ENCODE peak calls at places on chromosomes 12 and 14, in six cellular contexts. V is sigmoid colon; Z is mesenchymal stem cell; F is CD8-positive, alpha-beta T cell; Q is GM23338; J is DND-41. A is an unnamed sample.

GRCh38 chr12:116263844-116264243 is 13.6 kb downstream of the MED13L start:
- DNase-seq in Z (no peak), Q (peak; percentile 46), F (no peak), J (no peak), V (no peak), A (no peak)

GRCh38 chr12:6612652-6613014 is 5.5 kb upstream of the CHD4 start:
- DNase-seq in J (no peak), Q (no peak), V (no peak), F (no peak), Z (no peak), A (no peak)

GRCh38 chr14:34214961-34215360 is 247.1 kb downstream of the SPTSSA start:
- DNase-seq in V (no peak), Z (no peak), J (no peak), F (no peak), Q (no peak), A (no peak)

GRCh38 chr14:75554482-75554881 is 23.9 kb upstream of the FLVCR2 start:
- DNase-seq in F (no peak), J (no peak), V (no peak), Z (peak; percentile 36), Q (no peak), A (no peak)

GRCh38 chr12:25054783-25055144 is 105.9 kb upstream of the BCAT1 start:
- DNase-seq in J (peak; percentile 25), V (no peak), Q (no peak), F (peak; percentile 59), Z (no peak), A (peak; percentile 23)

GRCh38 chr12:31482816-31483215 is 108.1 kb downstream of the DENND5B start:
- DNase-seq in F (no peak), J (no peak), Q (no peak), Z (peak; percentile 42), V (no peak), A (no peak)

GRCh38 chr12:19740472-19741131 is 301.3 kb downstream of the AEBP2 start:
- DNase-seq in V (no peak), F (no peak), Z (no peak), J (no peak), Q (no peak), A (no peak)

GRCh38 chr12:6620137-6620884 is 13.1 kb upstream of the CHD4 start:
- DNase-seq in Q (peak; percentile 95), F (peak; percentile 55), V (no peak), Z (peak; percentile 40), J (no peak), A (peak; percentile 50)

GRCh38 chr14:76918751-76919421 is 92.7 kb downstream of the LRRC74A start:
- DNase-seq in F (no peak), V (peak; percentile 99), Q (peak; percentile 75), Z (peak; percentile 99), J (peak; percentile 50), A (no peak)

GRCh38 chr14:77542349-77543239 is 44.0 kb upstream of the ISM2 start:
- DNase-seq in Z (peak; percentile 30), V (no peak), Q (no peak), J (no peak), F (no peak), A (no peak)

GRCh38 chr14:56138987-56139386 is 20.8 kb downstream of the PELI2 start:
- DNase-seq in J (no peak), V (no peak), Z (no peak), F (no peak), Q (peak; percentile 40), A (no peak)

GRCh38 chr12:55957106-55957859 is 8.6 kb downstream of the PMEL start:
- DNase-seq in V (no peak), Q (no peak), J (no peak), F (no peak), Z (no peak), A (no peak)

GRCh38 chr12:30979371-30980259 is 53.1 kb downstream of the TSPAN11 start:
- DNase-seq in F (no peak), V (no peak), J (no peak), Z (no peak), Q (no peak), A (no peak)

GRCh38 chr12:22935090-22935489 is 310.1 kb downstream of the ETNK1 start:
- DNase-seq in J (no peak), Z (no peak), V (no peak), Q (peak; percentile 40), F (no peak), A (no peak)

GRCh38 chr12:131833896-131834641 is 5.9 kb downstream of the MMP17 start:
- DNase-seq in V (no peak), Q (peak; percentile 66), J (peak; percentile 39), Z (peak; percentile 33), F (no peak), A (no peak)

GRCh38 chr14:42014301-42014700 is 407.6 kb downstream of the LRFN5 start:
- DNase-seq in J (no peak), V (no peak), F (no peak), Z (no peak), Q (no peak), A (no peak)

DNA sequence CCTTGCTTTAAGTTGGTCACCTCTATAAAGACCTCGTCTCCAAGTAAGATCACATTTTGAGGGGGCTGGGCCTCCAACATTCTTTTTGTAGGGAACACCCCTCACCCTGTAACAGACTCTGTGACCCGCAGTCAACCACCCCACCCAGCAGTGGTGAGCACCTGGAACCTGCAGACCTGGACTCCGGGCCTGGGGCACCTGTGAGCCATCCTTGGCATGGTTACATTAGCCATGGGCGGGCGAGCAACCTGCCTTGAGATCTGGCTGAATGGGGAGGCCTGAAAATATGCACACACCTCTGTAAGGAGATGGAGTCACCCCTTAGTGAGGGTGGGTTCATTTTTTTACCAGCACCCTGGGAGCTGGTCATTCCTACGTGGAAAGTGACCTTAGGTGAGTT is 95.3 kb downstream of the RIMBP2 start:
- DNase-seq in Z (no peak), Q (no peak), F (no peak), J (no peak), V (peak; percentile 57), A (no peak)
- H3K4me1 ChIP-seq in Z (no peaks in the 10 kb centered on the region), Q (no peaks in the 10 kb centered on the region), F (no peaks in the 10 kb centered on the region), J (no peaks in the 10 kb centered on the region), V (no peaks in the 10 kb centered on the region), A (no peaks in the 10 kb centered on the region)

DNA sequence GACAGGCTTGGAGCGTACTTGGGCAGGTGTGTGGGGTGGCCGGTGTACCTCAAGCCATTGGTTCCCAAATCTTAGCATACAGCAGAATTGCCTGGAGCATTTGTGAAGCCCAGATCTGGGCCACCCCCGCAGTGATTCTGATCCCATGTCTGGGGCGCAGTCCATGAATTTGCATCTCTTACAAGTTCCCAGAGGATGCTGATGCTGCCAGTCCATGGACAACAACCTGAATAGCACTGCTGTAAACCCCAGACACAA is 18.2 kb upstream of the MLEC start:
- DNase-seq in J (no peak), Q (no peak), V (no peak), Z (no peak), F (no peak), A (no peak)
- H3K4me3 ChIP-seq in J (no peak overlapping the region), Q (peak overlapping the region; percentile 45), V (no peak overlapping the region), Z (no peak overlapping the region), F (no peak overlapping the region), A (no peak overlapping the region)

DNA sequence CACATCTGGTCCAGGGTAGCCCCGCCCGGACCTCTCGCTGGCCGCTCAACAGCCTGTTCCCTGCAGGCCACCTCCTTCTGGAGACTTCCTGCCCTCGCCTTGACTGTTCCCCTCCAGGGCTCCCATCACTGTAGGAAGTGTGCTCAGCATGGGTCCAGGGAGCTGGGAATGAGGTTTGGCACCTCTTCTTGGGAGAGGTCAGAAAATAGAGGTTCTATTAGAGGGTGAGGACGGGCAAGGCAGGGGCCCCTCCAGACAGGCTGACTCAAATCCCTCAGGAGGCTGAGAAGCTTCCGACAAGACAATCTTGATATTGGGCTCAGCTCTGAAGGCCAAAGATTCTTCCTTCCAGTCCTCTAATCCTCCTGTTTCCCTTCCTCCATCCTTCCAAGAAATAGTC is 30.7 kb downstream of the CMKLR1 start:
- DNase-seq in Z (no peak), Q (peak; percentile 13), J (no peak), V (no peak), F (no peak), A (no peak)
- H3K4me1 ChIP-seq in Z (peaks cover 47% of the 10 kb centered on the region), Q (peaks cover 16% of the 10 kb centered on the region), J (peaks cover 3% of the 10 kb centered on the region), V (peaks cover 55% of the 10 kb centered on the region), F (peaks cover 37% of the 10 kb centered on the region), A (peaks cover 21% of the 10 kb centered on the region)

GRCh38 chr14:104966261-104967143 is 11.7 kb downstream of the AHNAK2 start:
- DNase-seq in J (no peak), Q (no peak), Z (no peak), V (no peak), F (no peak), A (no peak)

GRCh38 chr14:104968541-104969401 is 9.4 kb downstream of the AHNAK2 start:
- DNase-seq in V (peak; percentile 88), F (no peak), Z (peak; percentile 65), Q (no peak), J (no peak), A (no peak)

GRCh38 chr14:104967144-104967413 is 11.1 kb downstream of the AHNAK2 start:
- DNase-seq in Q (no peak), F (no peak), Z (no peak), J (no peak), V (no peak), A (no peak)

GRCh38 chr14:104968153-104968527 is 10.0 kb downstream of the AHNAK2 start:
- DNase-seq in F (no peak), J (no peak), Z (peak; percentile 70), V (peak; percentile 96), Q (peak; percentile 73), A (no peak)

GRCh38 chr14:104967414-104968152 is 10.6 kb downstream of the AHNAK2 start:
- DNase-seq in F (no peak), V (peak; percentile 86), Q (peak; percentile 65), Z (peak; percentile 55), J (no peak), A (no peak)
- H3K4me3 ChIP-seq in F (no peak overlapping the region), V (peak overlapping the region; percentile 49), Q (peak overlapping the region; percentile 61), Z (peak overlapping the region; percentile 98), J (no peak overlapping the region), A (no peak overlapping the region)

DNA sequence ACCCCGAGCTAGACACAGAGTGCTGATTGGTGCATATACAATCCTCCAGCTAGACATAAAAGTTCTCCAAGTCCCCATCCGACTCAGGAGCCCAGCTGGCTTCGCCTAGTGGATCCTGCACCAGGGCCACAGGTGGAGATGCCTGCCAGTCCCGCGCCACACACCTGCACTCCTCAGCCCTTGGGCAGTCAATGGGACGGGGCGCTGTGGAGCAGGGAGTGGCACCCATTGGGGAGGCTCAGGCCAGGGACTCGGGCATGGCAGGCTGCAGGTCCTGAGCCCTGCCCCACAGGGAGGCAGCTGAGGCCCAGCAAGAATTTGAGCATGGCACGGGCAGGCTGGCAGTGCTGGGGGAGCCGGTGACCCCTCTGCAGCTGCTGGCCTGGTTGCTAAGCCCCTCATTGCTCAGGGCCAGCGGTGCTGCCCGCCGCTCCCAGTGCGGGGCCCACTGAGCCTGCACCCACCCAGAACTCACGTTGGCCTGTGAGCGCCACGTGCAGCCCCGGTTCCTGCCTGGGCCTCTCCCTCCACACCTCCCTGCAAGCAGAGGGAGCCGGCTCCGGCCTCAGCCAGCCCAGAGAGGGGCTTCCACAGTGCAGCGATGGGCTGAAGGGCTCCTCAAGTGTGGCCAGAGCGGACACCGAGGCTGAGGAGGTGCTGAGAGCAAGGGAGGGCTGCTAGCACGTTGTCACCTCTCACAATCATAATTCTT is 136.7 kb downstream of the PAWR start:
- DNase-seq in Z (no peak), V (no peak), J (no peak), F (no peak), Q (no peak), A (no peak)
- H3K4me1 ChIP-seq in Z (peaks cover 8% of the 10 kb centered on the region), V (no peaks in the 10 kb centered on the region), J (no peaks in the 10 kb centered on the region), F (no peaks in the 10 kb centered on the region), Q (peaks cover 51% of the 10 kb centered on the region), A (no peaks in the 10 kb centered on the region)

A was measured in CD8-positive, alpha-beta memory T cell.